ENCODE peak calls at places on chromosomes 5 and 9, in nine cellular contexts. C is prostate gland; W is stimulated activated CD8-positive, alpha-beta memory T cell treated with anti-CD3 and anti-CD28 coated beads, Interleukin-7, amount 100 ng/mL, for 1 hour; M is NCI-H2081; U is SHP77 treated with DMSO at 0.1 percent for 48 hours; O is AG08396; J is HTR-8/SVneo; I is Calu3; V is activated T-helper 1 cell treated with Interleukin-2 at 50 U/mL for 16 hours. Y is an unnamed sample.
A peak's percentile ranks its signal among the peaks of the same experiment; 100 is the strongest.

GRCh38 chr5:132883261-132883834 is 9.9 kb downstream of the LEAP2 start:
- DNase-seq in C (peak; percentile 66), W (no peak), M (peak; percentile 54), U (peak; percentile 2), O (peak; percentile 51), J (peak; percentile 63), I (peak; percentile 60), V (peak; percentile 5), Y (peak; percentile 42)

GRCh38 chr5:116144103-116144502 is 59.3 kb downstream of the COMMD10 start:
- DNase-seq in C (no peak), W (no peak), M (no peak), U (no peak), O (peak; percentile 16), J (no peak), I (no peak), V (no peak), Y (no peak)

GRCh38 chr5:103436661-103437060 is 125.9 kb downstream of the NUDT12 start:
- DNase-seq in C (no peak), W (no peak), M (no peak), U (no peak), O (no peak), J (no peak), I (no peak), V (no peak), Y (no peak)

GRCh38 chr5:171453056-171453725 is 33.7 kb downstream of the FGF18 start:
- DNase-seq in C (no peak), W (no peak), M (no peak), U (no peak), O (no peak), J (no peak), I (no peak), V (no peak), Y (no peak)

GRCh38 chr5:1789838-1790462 is 9.7 kb downstream of the MRPL36 start:
- DNase-seq in C (no peak), W (no peak), M (no peak), U (no peak), O (peak; percentile 38), J (peak; percentile 43), I (no peak), V (no peak), Y (no peak)

GRCh38 chr9:114112325-114112724 is 13.2 kb upstream of the KIF12 start:
- DNase-seq in C (no peak), W (no peak), M (no peak), U (no peak), O (no peak), J (no peak), I (no peak), V (no peak), Y (no peak)

GRCh38 chr9:116417464-116417863 is 263.9 kb downstream of the PAPPA start:
- DNase-seq in C (no peak), W (no peak), M (no peak), U (no peak), O (no peak), J (no peak), I (no peak), V (no peak), Y (peak; percentile 82)

GRCh38 chr5:139757727-139758509 is 37.7 kb upstream of the PSD2 start:
- DNase-seq in C (no peak), W (no peak), M (no peak), U (no peak), O (no peak), J (no peak), I (no peak), V (no peak), Y (no peak)

GRCh38 chr9:77384406-77384805 is 207.1 kb downstream of the VPS13A start:
- DNase-seq in C (no peak), W (no peak), M (no peak), U (no peak), O (peak; percentile 10), J (peak; percentile 2), I (no peak), V (no peak), Y (no peak)

GRCh38 chr5:158991391-158991790 is 108.3 kb downstream of the EBF1 start:
- DNase-seq in C (no peak), W (no peak), M (no peak), U (no peak), O (no peak), J (no peak), I (no peak), V (no peak), Y (no peak)

GRCh38 chr5:54738973-54739367 is 221.4 kb downstream of the SNX18 start:
- DNase-seq in C (no peak), W (no peak), M (no peak), U (no peak), O (no peak), J (no peak), I (no peak), V (no peak), Y (no peak)

GRCh38 chr9:68750786-68751185 is 45.7 kb downstream of the PIP5K1B start:
- DNase-seq in C (no peak), W (no peak), M (no peak), U (no peak), O (no peak), J (no peak), I (no peak), V (no peak), Y (no peak)

GRCh38 chr5:172902497-172903472 is 56.4 kb upstream of the RPL26L1 start:
- DNase-seq in C (peak; percentile 49), W (no peak), M (no peak), U (no peak), O (peak; percentile 84), J (peak; percentile 86), I (peak; percentile 80), V (no peak), Y (peak; percentile 96)

GRCh38 chr5:2866622-2867372 is 115.3 kb upstream of the IRX2 start:
- DNase-seq in C (no peak), W (no peak), M (no peak), U (no peak), O (no peak), J (no peak), I (no peak), V (no peak), Y (no peak)

GRCh38 chr9:6098431-6098830 is 83.0 kb upstream of the RANBP6 start:
- DNase-seq in C (no peak), W (no peak), M (no peak), U (no peak), O (no peak), J (no peak), I (no peak), V (no peak), Y (no peak)

GRCh38 chr5:128192368-128192767 is 108.8 kb downstream of the SLC12A2 start:
- DNase-seq in C (no peak), W (no peak), M (no peak), U (no peak), O (no peak), J (no peak), I (no peak), V (no peak), Y (no peak)

GRCh38 chr5:175893466-175893865 is 22.1 kb downstream of the CPLX2 start:
- DNase-seq in C (no peak), W (no peak), M (peak; percentile 28), U (no peak), O (no peak), J (no peak), I (no peak), V (no peak), Y (no peak)

GRCh38 chr9:18568969-18569368 is 95.0 kb downstream of the ADAMTSL1 start:
- DNase-seq in C (no peak), W (no peak), M (peak; percentile 50), U (peak; percentile 24), O (no peak), J (no peak), I (no peak), V (no peak), Y (no peak)

GRCh38 chr5:176716320-176716719 is 69.0 kb downstream of the TSPAN17 start:
- DNase-seq in C (no peak), W (no peak), M (peak; percentile 37), U (no peak), O (peak; percentile 59), J (peak; percentile 66), I (no peak), V (no peak), Y (peak; percentile 6)

GRCh38 chr9:99019523-99020331 is 76.0 kb downstream of the COL15A1 start:
- DNase-seq in C (no peak), W (no peak), M (no peak), U (no peak), O (peak; percentile 77), J (peak; percentile 57), I (no peak), V (no peak), Y (peak; percentile 74)

GRCh38 chr5:10585120-10585915 is 21.4 kb downstream of the ANKRD33B start:
- DNase-seq in C (no peak), W (no peak), M (no peak), U (no peak), O (no peak), J (no peak), I (no peak), V (no peak), Y (no peak)

GRCh38 chr5:102863764-102864560 is 108.9 kb downstream of the PAM start:
- DNase-seq in C (no peak), W (no peak), M (no peak), U (no peak), O (no peak), J (no peak), I (no peak), V (no peak), Y (no peak)

Y was measured in Caki2.